ENCODE peak calls at places on chromosomes 13 and 19, in seven cellular contexts. J, D, K, S, R, P and Y are unnamed samples.

GRCh38 chr13:50873481-50873880 is 30.0 kb upstream of the DLEU7 start:
- DNase-seq in J (no peak), D (no peak), K (no peak), S (no peak), R (no peak), P (no peak), Y (no peak)

GRCh38 chr19:43594710-43595604 is 977 bp downstream of the IRGQ start:
- DNase-seq in J (no peak), D (peak; percentile 73), K (no peak), S (peak; percentile 78), R (peak; percentile 86), P (peak; percentile 66), Y (no peak)

GRCh38 chr19:53989600-53990533 is 1.6 kb upstream of the CACNG6 start:
- DNase-seq in J (no peak), D (no peak), K (no peak), S (no peak), R (no peak), P (no peak), Y (no peak)

GRCh38 chr13:65461590-65461989 is 1768.5 kb downstream of the PCDH9 start:
- DNase-seq in J (peak; percentile 24), D (no peak), K (no peak), S (no peak), R (peak; percentile 96), P (no peak), Y (no peak)

GRCh38 chr13:91126806-91127205 is 220.7 kb upstream of the MIR17HG start:
- DNase-seq in J (no peak), D (no peak), K (no peak), S (no peak), R (no peak), P (no peak), Y (no peak)

GRCh38 chr19:42051166-42052115 is 18.6 kb downstream of the GRIK5 start:
- DNase-seq in J (no peak), D (no peak), K (no peak), S (no peak), R (no peak), P (no peak), Y (no peak)

GRCh38 chr13:78608705-78609463 is 5.5 kb upstream of the POU4F1 start:
- DNase-seq in J (no peak), D (no peak), K (no peak), S (no peak), R (no peak), P (peak; percentile 19), Y (no peak)

GRCh38 chr19:55441319-55441691 is 1.8 kb downstream of the SHISA7 start:
- DNase-seq in J (no peak), D (no peak), K (no peak), S (no peak), R (no peak), P (no peak), Y (no peak)

GRCh38 chr13:45702088-45702487 is at the start of gene CBY2:
- DNase-seq in J (no peak), D (no peak), K (no peak), S (no peak), R (no peak), P (no peak), Y (no peak)

GRCh38 chr13:60795219-60795618 is 398.2 kb downstream of the TDRD3 start:
- DNase-seq in J (no peak), D (no peak), K (no peak), S (no peak), R (no peak), P (no peak), Y (no peak)

GRCh38 chr13:70856706-70857105 is 748.5 kb upstream of the KLHL1 start:
- DNase-seq in J (no peak), D (no peak), K (no peak), S (no peak), R (no peak), P (peak; percentile 49), Y (no peak)

GRCh38 chr13:47809411-47809810 is 191.7 kb downstream of the SUCLA2 start:
- DNase-seq in J (no peak), D (no peak), K (no peak), S (no peak), R (no peak), P (no peak), Y (no peak)

GRCh38 chr19:57583521-57584416 is at the start of gene ZIK1:
- DNase-seq in J (peak; percentile 71), D (peak; percentile 93), K (peak; percentile 76), S (peak; percentile 92), R (peak; percentile 93), P (peak; percentile 87), Y (peak; percentile 49)

GRCh38 chr19:44684892-44685847 is 13.8 kb upstream of the CEACAM16 start:
- DNase-seq in J (peak; percentile 54), D (no peak), K (peak; percentile 79), S (no peak), R (peak; percentile 68), P (no peak), Y (peak; percentile 46)

GRCh38 chr13:36090592-36090991 is 40.6 kb downstream of the DCLK1 start:
- DNase-seq in J (no peak), D (no peak), K (no peak), S (no peak), R (peak; percentile 55), P (no peak), Y (no peak)

GRCh38 chr13:47135800-47136658 is 239.2 kb upstream of the HTR2A start:
- DNase-seq in J (no peak), D (no peak), K (no peak), S (no peak), R (no peak), P (no peak), Y (no peak)

GRCh38 chr19:45476349-45476717 is 8.5 kb downstream of the FOSB start:
- DNase-seq in J (no peak), D (no peak), K (no peak), S (peak; percentile 82), R (no peak), P (no peak), Y (no peak)

DNA sequence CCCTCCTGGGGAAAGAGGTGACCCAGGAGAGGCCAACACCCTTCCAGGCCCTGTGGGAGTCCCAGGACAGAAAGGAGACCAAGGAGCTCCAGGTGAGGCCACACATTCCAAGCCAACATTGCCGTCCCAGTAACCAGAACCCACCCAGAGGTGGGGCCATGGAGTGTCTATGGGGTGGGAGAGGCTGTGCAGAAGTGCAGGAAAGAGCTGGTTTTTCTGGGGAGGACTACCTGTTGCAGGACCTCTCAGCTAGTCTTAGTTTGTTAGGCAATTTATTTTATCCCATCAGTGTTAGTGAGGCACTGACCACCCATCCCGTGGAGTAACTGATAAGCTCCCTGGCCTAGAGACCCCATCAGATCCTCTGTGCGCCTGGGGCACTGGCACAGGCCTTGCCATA is 66.1 kb downstream of the RAB20 start:
- DNase-seq in J (no peak), D (no peak), K (no peak), S (no peak), R (no peak), P (no peak), Y (no peak)
- H3K4me3 ChIP-seq in J (no peak overlapping the region), D (no peak overlapping the region), K (no peak overlapping the region), S (no peak overlapping the region), R (no peak overlapping the region), P (no peak overlapping the region), Y (no peak overlapping the region)

DNA sequence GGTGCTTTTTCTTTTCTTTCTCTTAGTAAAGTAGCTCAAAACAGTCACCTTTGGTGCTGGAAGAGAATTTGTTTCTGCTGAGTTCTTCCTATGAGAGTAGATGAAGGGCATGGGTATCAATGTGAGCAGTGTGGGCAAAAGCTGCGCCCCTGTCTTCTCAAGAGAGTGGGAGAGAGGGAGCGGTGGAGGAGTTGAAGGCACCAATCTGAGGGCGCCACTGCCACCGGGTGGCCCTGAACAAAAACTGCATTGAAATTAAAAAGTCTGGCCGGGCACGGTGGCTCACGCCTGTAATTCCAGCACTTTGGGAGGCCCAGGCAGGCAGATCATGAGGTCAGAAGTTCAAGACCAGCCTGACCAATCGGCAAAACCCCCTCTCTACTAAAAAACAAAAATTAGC is 28.7 kb upstream of the EPHX3 start:
- DNase-seq in J (no peak), D (no peak), K (no peak), S (no peak), R (peak; percentile 31), P (no peak), Y (no peak)
- TF ChIP-seq CTCF in J (peak; percentile 36), D (no peak), K (peak; percentile 42), S (no peak), R (peak; percentile 55), P (no peak), Y (peak; percentile 30)

GRCh38 chr19:48393196-48393558 is 291 bp upstream of the GRIN2D start:
- DNase-seq in J (no peak), D (no peak), K (no peak), S (no peak), R (no peak), P (no peak), Y (no peak)
- H3K4me3 ChIP-seq in J (no peak overlapping the region), D (no peak overlapping the region), K (no peak overlapping the region), S (peak overlapping the region; percentile 38), R (no peak overlapping the region), P (no peak overlapping the region), Y (peak overlapping the region; percentile 51)

GRCh38 chr19:986083-986482 is 1.9 kb downstream of the WDR18 start:
- DNase-seq in J (no peak), D (no peak), K (no peak), S (no peak), R (no peak), P (no peak), Y (no peak)

GRCh38 chr19:988081-988480 is 3.9 kb downstream of the WDR18 start:
- DNase-seq in J (no peak), D (no peak), K (no peak), S (no peak), R (peak; percentile 18), P (no peak), Y (no peak)

GRCh38 chr19:982567-983170 is 1.5 kb upstream of the WDR18 start:
- DNase-seq in J (no peak), D (peak; percentile 89), K (no peak), S (no peak), R (peak; percentile 54), P (peak; percentile 82), Y (no peak)

GRCh38 chr19:980133-980998 is 3.8 kb upstream of the WDR18 start:
- DNase-seq in J (no peak), D (no peak), K (no peak), S (no peak), R (peak; percentile 64), P (no peak), Y (no peak)

DNA sequence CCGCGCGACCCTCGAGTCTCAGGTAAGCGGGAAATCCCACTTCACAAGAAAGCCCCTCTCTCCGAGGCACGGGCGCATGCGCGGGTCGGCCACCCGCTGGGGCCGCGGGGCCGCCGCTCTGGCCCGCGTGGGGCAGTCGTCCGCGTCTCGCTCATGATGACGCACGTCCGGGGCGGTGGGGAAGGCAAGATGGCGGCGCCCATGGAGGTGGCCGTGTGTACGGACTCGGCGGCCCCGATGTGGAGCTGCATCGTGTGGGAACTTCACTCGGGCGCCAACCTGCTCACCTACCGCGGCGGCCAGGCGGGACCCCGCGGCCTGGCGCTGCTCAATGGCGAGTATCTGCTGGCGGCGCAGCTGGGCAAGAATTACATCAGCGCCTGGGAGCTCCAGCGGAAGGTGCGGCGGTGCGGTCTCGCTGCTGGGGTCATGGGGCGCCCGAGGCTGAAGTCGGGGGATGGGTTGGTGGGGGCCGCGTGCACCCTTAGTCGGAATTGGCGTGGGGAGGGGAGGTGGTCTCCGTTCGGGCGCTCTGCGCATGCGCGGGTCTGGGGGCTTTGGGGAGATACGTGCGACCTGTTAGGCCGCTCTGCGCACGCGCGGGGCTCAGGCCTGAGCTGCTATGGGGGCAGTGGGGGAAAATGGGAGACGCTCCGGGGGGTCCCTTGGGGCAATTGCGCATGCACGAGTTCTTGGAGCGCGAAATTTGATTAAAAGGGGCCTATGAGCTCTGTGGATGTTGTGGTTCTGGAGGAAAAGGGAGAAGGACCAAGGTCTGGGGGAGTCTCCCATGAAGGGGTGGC is at the start of gene WDR18:
- DNase-seq in J (peak; percentile 49), D (peak; percentile 96), K (peak; percentile 17), S (peak; percentile 95), R (peak; percentile 89), P (peak; percentile 95), Y (peak; percentile 14)
- TF ChIP-seq CTCF in J (no peak), D (peak; percentile 45), K (no peak), S (peak; percentile 0), R (no peak), P (no peak), Y (no peak)